ENCODE peak calls at places on chromosomes 5 and 9, in nine cellular contexts. H is germinal center; T is mucosa of gallbladder; D is transverse colon; X is A549; P is activated CD8-positive, alpha-beta memory T cell treated with anti-CD3 and anti-CD28 coated beads for 4 hours; O is NCI-H774; L is activated CD4-positive, alpha-beta T cell treated with anti-CD3 and anti-CD28 coated beads, Interleukin-2, amount 10 ng/mL, durations not matched to agents 7 days and 5 days; V is HCT116. U is an unnamed sample.

GRCh38 chr9:101738566-101739183 is at the start of gene GRIN3A:
- DNase-seq in D (peak), O (peak), T (no peak), L (no peak), X (peak), P (no peak), H (no peak), V (no peak), U (no peak)

GRCh38 chr9:137445275-137445807 is 4.2 kb upstream of the ENTPD8 start:
- DNase-seq in V (peak), X (peak), P (peak), T (peak), D (peak), L (peak), O (peak), H (peak), U (peak)

GRCh38 chr5:156949424-156949823 is 13.6 kb downstream of the TIMD4 start:
- DNase-seq in P (no peak), O (no peak), H (no peak), X (no peak), V (no peak), T (no peak), L (no peak), D (no peak), U (no peak)

GRCh38 chr5:175743676-175744210 is 85.9 kb downstream of the HRH2 start:
- DNase-seq in D (no peak), V (no peak), X (peak), O (no peak), T (no peak), P (no peak), H (no peak), L (no peak), U (no peak)

GRCh38 chr9:133340256-133340655 is 4.3 kb upstream of the SURF6 start:
- DNase-seq in X (no peak), P (no peak), T (no peak), L (no peak), D (no peak), V (no peak), O (no peak), H (no peak), U (no peak)

GRCh38 chr5:180126716-180127681 is 55.4 kb upstream of the RNF130 start:
- DNase-seq in H (peak), X (peak), L (peak), P (no peak), V (no peak), T (peak), O (no peak), D (no peak), U (no peak)

GRCh38 chr5:131160134-131160533 is 4.9 kb downstream of the HINT1 start:
- DNase-seq in H (no peak), V (no peak), O (no peak), P (no peak), X (no peak), D (no peak), T (no peak), L (no peak), U (no peak)

GRCh38 chr5:53482717-53483638 is 2.5 kb downstream of the FST start:
- DNase-seq in D (peak), O (no peak), L (peak), V (no peak), H (peak), T (peak), P (no peak), X (peak), U (no peak)

GRCh38 chr5:180007582-180007981 is 64.0 kb downstream of the RNF130 start:
- DNase-seq in P (no peak), X (no peak), D (no peak), L (no peak), H (no peak), V (no peak), T (no peak), O (no peak), U (no peak)

GRCh38 chr5:82349651-82350050 is 71.5 kb upstream of the RPS23 start:
- DNase-seq in V (no peak), X (peak), D (peak), T (no peak), H (peak), L (peak), O (no peak), P (no peak), U (no peak)

GRCh38 chr9:98854206-98854756 is 46.8 kb downstream of the GALNT12 start:
- DNase-seq in T (no peak), V (no peak), O (no peak), L (no peak), H (no peak), D (no peak), P (no peak), X (no peak), U (no peak)

U was measured in substantia nigra.